ENCODE peak calls at places on chromosomes 1 and 21, in seven cellular contexts. E is mucosa of gallbladder, L is LHCN-M2, H is astrocyte, C is GM12891, K is amniotic stem cell, P is activated gamma-delta T cell treated with Interleukin-2 at 50 U/mL for 16 hours. R is an unnamed sample.

GRCh38 chr1:109996476-109996875 is 11.9 kb downstream of the AHCYL1 start:
- DNase-seq in L (no peak), E (no peak), K (no peak), C (no peak), H (peak), P (no peak), R (no peak)

GRCh38 chr1:24322636-24323177 is 3.5 kb downstream of the GRHL3 start:
- DNase-seq in H (peak), E (no peak), L (no peak), C (no peak), P (no peak), K (no peak), R (no peak)

GRCh38 chr1:184637664-184638063 is 117.0 kb downstream of the EDEM3 start:
- DNase-seq in P (no peak), L (no peak), H (no peak), E (no peak), C (no peak), K (no peak), R (no peak)

GRCh38 chr21:39788383-39788782 is 43.4 kb downstream of the IGSF5 start:
- DNase-seq in L (peak), C (no peak), K (peak), H (peak), P (no peak), E (peak), R (peak)

GRCh38 chr1:184242507-184242943 is 144.3 kb upstream of the C1orf21 start:
- DNase-seq in E (no peak), H (peak), C (no peak), K (peak), P (no peak), L (peak), R (no peak)

GRCh38 chr1:110421159-110421777 is 13.8 kb upstream of the LAMTOR5 start:
- DNase-seq in E (no peak), L (peak), P (no peak), H (peak), C (no peak), K (no peak), R (no peak)

GRCh38 chr1:84946631-84947030 is 50.3 kb downstream of the MCOLN2 start:
- DNase-seq in E (no peak), C (no peak), K (no peak), P (no peak), H (peak), L (no peak), R (no peak)

GRCh38 chr21:45872471-45872870 is 109.1 kb upstream of the COL6A1 start:
- DNase-seq in E (no peak), C (no peak), K (no peak), P (no peak), H (no peak), L (no peak), R (no peak)

GRCh38 chr1:77143529-77144121 is 75.6 kb downstream of the PIGK start:
- DNase-seq in P (no peak), C (no peak), K (no peak), E (no peak), L (no peak), H (no peak), R (no peak)

GRCh38 chr1:229340496-229340895 is 2.4 kb downstream of the CCSAP start:
- DNase-seq in C (no peak), E (no peak), K (no peak), P (no peak), L (no peak), H (no peak), R (no peak)

GRCh38 chr21:45971487-45972352 is 9.8 kb upstream of the COL6A1 start:
- DNase-seq in H (peak), C (no peak), E (peak), P (no peak), K (peak), L (no peak), R (no peak)

GRCh38 chr21:45869121-45870007 is 112.2 kb upstream of the COL6A1 start:
- DNase-seq in E (no peak), P (no peak), H (peak), L (peak), C (no peak), K (peak), R (no peak)

GRCh38 chr1:8283058-8283884 is 34.6 kb upstream of the SLC45A1 start:
- DNase-seq in L (peak), K (no peak), C (peak), H (no peak), P (no peak), E (no peak), R (no peak)

GRCh38 chr1:201902198-201902597 is 13.5 kb downstream of the SHISA4 start:
- DNase-seq in E (no peak), H (peak), C (no peak), L (peak), P (no peak), K (no peak), R (no peak)

GRCh38 chr1:155471891-155472290 is 90.7 kb downstream of the ASH1L start:
- DNase-seq in K (no peak), E (no peak), H (no peak), P (no peak), C (no peak), L (no peak), R (no peak)

GRCh38 chr1:19059773-19060172 is 103.3 kb upstream of the IFFO2 start:
- DNase-seq in P (no peak), K (no peak), L (no peak), H (no peak), E (no peak), C (no peak), R (no peak)

GRCh38 chr1:77958850-77959249 is 20.0 kb downstream of the FUBP1 start:
- DNase-seq in H (no peak), E (no peak), P (no peak), L (no peak), C (no peak), K (no peak), R (no peak)

GRCh38 chr1:52913014-52913413 is 8.5 kb downstream of the ECHDC2 start:
- DNase-seq in C (no peak), L (no peak), H (no peak), K (no peak), E (no peak), P (no peak), R (no peak)

GRCh38 chr21:15749045-15749867 is 19.5 kb downstream of the USP25 start:
- DNase-seq in K (no peak), P (no peak), C (no peak), H (peak), L (no peak), E (no peak), R (no peak)

GRCh38 chr1:29122987-29123870 is 474 bp downstream of the TMEM200B start:
- DNase-seq in L (no peak), P (no peak), H (peak), C (no peak), E (no peak), K (no peak), R (peak)

GRCh38 chr1:210250998-210251679 is 18.5 kb downstream of the SERTAD4 start:
- DNase-seq in E (no peak), H (peak), L (peak), P (no peak), C (peak), K (no peak), R (peak)

GRCh38 chr1:182304218-182305016 is 87.2 kb downstream of the GLUL start:
- DNase-seq in C (no peak), P (no peak), H (no peak), K (no peak), E (no peak), L (peak), R (no peak)

GRCh38 chr1:115714572-115715141 is 53.9 kb downstream of the CASQ2 start:
- DNase-seq in C (no peak), E (peak), K (no peak), P (no peak), H (no peak), L (no peak), R (peak)

GRCh38 chr1:203638076-203638475 is 11.4 kb downstream of the ATP2B4 start:
- DNase-seq in P (no peak), E (no peak), H (no peak), C (no peak), L (no peak), K (no peak), R (no peak)

GRCh38 chr1:33606272-33606671 is 133.8 kb downstream of the ZSCAN20 start:
- DNase-seq in L (no peak), C (no peak), K (no peak), H (no peak), E (no peak), P (no peak), R (no peak)

GRCh38 chr1:40140211-40140709 is 20.9 kb upstream of the RLF start:
- DNase-seq in K (no peak), H (peak), E (no peak), L (peak), C (no peak), P (no peak), R (peak)

R was measured in Calu3.